ENCODE peak calls at places on chromosomes 7 and 10, in six cellular contexts. U is foreskin fibroblast, Z is epithelial cell of esophagus, H is skeletal muscle cell, B is astrocyte of the cerebellum, W is cardiac muscle cell. O is an unnamed sample.
A peak's percentile ranks its signal among the peaks of the same experiment; 100 is the strongest.

GRCh38 chr7:74365320-74366022 is 76.3 kb downstream of the CLIP2 start:
- DNase-seq in U (peak; percentile 69), Z (peak; percentile 12), H (no peak), B (peak; percentile 19), W (peak; percentile 94), O (no peak)

GRCh38 chr10:121070257-121070656 is 219.1 kb downstream of the WDR11 start:
- DNase-seq in U (no peak), Z (peak; percentile 66), H (no peak), B (no peak), W (no peak), O (no peak)

GRCh38 chr7:125563964-125564529 is 634.4 kb upstream of the POT1 start:
- DNase-seq in U (no peak), Z (no peak), H (no peak), B (no peak), W (no peak), O (no peak)

GRCh38 chr7:20959281-20959680 is 172.6 kb upstream of the SP8 start:
- DNase-seq in U (no peak), Z (peak; percentile 48), H (no peak), B (no peak), W (no peak), O (no peak)

GRCh38 chr10:113199459-113199858 is 249.4 kb downstream of the TCF7L2 start:
- DNase-seq in U (peak; percentile 56), Z (peak; percentile 40), H (peak; percentile 4), B (peak; percentile 13), W (no peak), O (no peak)

GRCh38 chr10:116765549-116766162 is 23.3 kb upstream of the HSPA12A start:
- DNase-seq in U (no peak), Z (peak; percentile 30), H (no peak), B (no peak), W (no peak), O (peak; percentile 25)

GRCh38 chr10:31147220-31147608 is 115.5 kb upstream of the ZNF438 start:
- DNase-seq in U (peak; percentile 83), Z (peak; percentile 78), H (peak; percentile 85), B (no peak), W (no peak), O (no peak)

GRCh38 chr10:122019414-122019975 is 30.5 kb downstream of the TACC2 start:
- DNase-seq in U (no peak), Z (peak; percentile 95), H (no peak), B (no peak), W (no peak), O (no peak)

GRCh38 chr7:145928937-145929336 is 187.7 kb upstream of the CNTNAP2 start:
- DNase-seq in U (no peak), Z (no peak), H (no peak), B (no peak), W (no peak), O (no peak)

GRCh38 chr7:101657171-101657570 is 28.1 kb upstream of the MYL10 start:
- DNase-seq in U (no peak), Z (no peak), H (no peak), B (no peak), W (no peak), O (no peak)

GRCh38 chr7:76265299-76265698 is 37.2 kb upstream of the HSPB1 start:
- DNase-seq in U (no peak), Z (no peak), H (no peak), B (no peak), W (no peak), O (no peak)

GRCh38 chr7:104156842-104157277 is 51.0 kb downstream of the ORC5 start:
- DNase-seq in U (peak; percentile 18), Z (peak; percentile 34), H (no peak), B (peak; percentile 12), W (peak; percentile 34), O (peak; percentile 28)

GRCh38 chr10:86139066-86139657 is 227.4 kb downstream of the GRID1 start:
- DNase-seq in U (no peak), Z (no peak), H (no peak), B (no peak), W (peak; percentile 54), O (no peak)

DNA sequence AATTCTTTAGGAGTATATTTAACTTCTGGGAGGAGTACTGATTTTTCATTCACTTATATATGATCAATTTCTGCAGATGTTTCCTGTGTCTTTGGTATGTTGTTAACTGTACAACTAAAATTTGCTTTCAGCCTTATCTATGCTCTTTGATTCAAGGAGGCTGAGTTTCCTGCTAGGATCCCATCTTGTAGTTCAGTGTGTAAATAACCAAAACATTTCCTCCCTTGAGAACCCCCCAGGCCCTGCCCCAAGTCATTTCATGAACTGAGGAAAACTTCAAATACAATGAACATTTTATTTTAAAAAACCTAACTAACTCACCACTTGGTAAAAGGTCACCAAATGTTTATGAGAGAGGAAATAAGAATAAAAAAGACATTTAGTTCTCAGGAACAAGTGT is 55.5 kb downstream of the VWA2 start:
- DNase-seq in U (no peak), Z (no peak), H (no peak), B (no peak), W (no peak), O (no peak)
- H3K4me3 ChIP-seq in U (no peak overlapping the region), Z (no peak overlapping the region), H (no peak overlapping the region), B (no peak overlapping the region), W (no peak overlapping the region), O (no peak overlapping the region)

DNA sequence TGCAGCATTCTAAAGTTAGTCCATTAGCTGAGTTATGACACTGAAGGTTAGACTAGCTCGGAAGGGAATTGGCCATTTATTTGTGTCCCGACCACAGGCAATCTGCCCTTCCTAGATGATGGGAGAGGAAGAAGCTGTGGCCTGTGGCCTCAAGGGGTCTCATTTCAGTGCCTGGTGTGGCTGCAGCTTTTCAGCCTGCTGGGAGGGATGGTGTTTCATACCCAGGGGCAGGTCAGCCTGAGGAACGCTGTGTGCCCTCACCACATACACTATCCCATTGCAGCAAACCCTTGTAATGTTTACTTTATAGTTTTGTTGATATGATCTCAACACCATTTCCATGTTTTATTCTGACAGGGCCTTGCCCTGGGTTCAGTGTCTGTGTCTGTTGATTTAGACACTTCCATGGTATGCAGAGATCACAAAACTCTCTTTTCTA is 173.1 kb downstream of the SLC16A9 start:
- DNase-seq in U (peak; percentile 31), Z (no peak), H (peak; percentile 10), B (no peak), W (peak; percentile 5), O (no peak)
- H3K4me3 ChIP-seq in U (no peak overlapping the region), Z (no peak overlapping the region), H (no peak overlapping the region), B (no peak overlapping the region), W (no peak overlapping the region), O (no peak overlapping the region)

GRCh38 chr7:151695856-151696555 is 176.3 kb upstream of the RHEB start:
- DNase-seq in U (no peak), Z (peak; percentile 85), H (no peak), B (no peak), W (no peak), O (no peak)

GRCh38 chr7:151699147-151699546 is 177.8 kb downstream of the PRKAG2 start:
- DNase-seq in U (peak; percentile 72), Z (no peak), H (peak; percentile 98), B (peak; percentile 89), W (no peak), O (no peak)

GRCh38 chr7:151697515-151697895 is 177.8 kb upstream of the RHEB start:
- DNase-seq in U (no peak), Z (no peak), H (no peak), B (no peak), W (no peak), O (no peak)

GRCh38 chr7:151696738-151697514 is 177.2 kb upstream of the RHEB start:
- DNase-seq in U (no peak), Z (peak; percentile 58), H (no peak), B (no peak), W (peak; percentile 70), O (no peak)

DNA sequence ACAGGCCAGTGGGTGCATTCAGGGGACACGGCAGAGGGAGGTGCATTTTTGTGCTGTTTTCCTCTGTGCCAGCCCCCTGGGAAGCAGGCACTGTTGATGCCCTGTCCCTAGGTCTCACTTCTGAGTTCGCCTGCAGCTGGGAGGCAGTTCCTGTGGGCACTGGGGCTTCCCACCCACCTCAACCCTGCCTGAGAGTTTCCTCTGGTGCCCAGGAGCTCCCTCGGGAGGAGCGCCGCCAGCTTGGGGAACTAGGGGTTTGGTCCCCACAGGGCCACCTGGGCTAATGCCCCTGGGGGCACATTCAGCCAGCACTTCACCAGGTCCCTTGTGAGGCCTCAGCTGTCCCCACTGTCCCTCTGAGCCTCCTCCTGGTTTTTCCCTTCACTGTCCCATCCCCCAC is 178.2 kb upstream of the RHEB start:
- DNase-seq in U (no peak), Z (no peak), H (no peak), B (no peak), W (no peak), O (no peak)
- H3K4me3 ChIP-seq in U (no peak overlapping the region), Z (no peak overlapping the region), H (no peak overlapping the region), B (no peak overlapping the region), W (no peak overlapping the region), O (no peak overlapping the region)

DNA sequence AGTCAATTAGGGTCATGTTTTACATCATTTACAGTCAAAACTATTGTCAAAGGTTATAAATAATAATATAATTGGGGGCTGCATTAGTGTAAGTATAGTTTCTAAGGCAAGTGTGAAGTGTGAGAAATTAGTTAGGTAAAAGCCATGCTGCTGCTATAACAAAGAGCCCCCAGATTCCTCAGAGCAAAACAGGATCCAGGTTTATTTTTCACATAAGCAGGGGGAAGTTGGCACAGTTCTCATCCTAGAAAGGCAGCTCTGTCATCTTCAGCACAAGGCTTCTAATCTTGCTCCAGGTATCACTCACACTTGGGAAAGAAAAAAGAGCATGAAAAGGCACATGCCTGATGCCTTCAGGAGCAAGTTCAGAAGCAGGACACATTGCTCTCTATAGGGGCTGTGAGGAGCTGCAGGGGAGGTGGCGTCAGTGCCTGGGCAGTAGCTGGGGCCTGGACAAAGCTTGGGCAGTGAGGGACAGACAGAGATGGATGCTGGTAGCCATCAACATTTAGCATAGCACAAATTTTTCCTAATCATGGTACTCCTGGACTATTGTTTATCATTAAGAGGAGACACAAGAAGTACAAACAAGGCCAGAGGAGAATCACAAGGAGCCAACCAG is 170.6 kb downstream of the PKD1L1 start:
- DNase-seq in U (no peak), Z (no peak), H (no peak), B (no peak), W (no peak), O (no peak)
- H3K4me3 ChIP-seq in U (no peak overlapping the region), Z (no peak overlapping the region), H (no peak overlapping the region), B (no peak overlapping the region), W (no peak overlapping the region), O (no peak overlapping the region)

GRCh38 chr10:71460615-71461014 is 63.9 kb downstream of the CDH23 start:
- DNase-seq in U (no peak), Z (no peak), H (no peak), B (no peak), W (no peak), O (no peak)

GRCh38 chr10:71461457-71461856 is 64.7 kb downstream of the CDH23 start:
- DNase-seq in U (no peak), Z (no peak), H (no peak), B (no peak), W (no peak), O (no peak)

GRCh38 chr10:71462642-71462935 is 65.9 kb downstream of the CDH23 start:
- DNase-seq in U (no peak), Z (no peak), H (no peak), B (no peak), W (no peak), O (no peak)

GRCh38 chr10:71463111-71463510 is 66.4 kb downstream of the CDH23 start:
- DNase-seq in U (no peak), Z (no peak), H (no peak), B (no peak), W (no peak), O (no peak)

GRCh38 chr10:71461917-71462641 is 65.4 kb downstream of the CDH23 start:
- DNase-seq in U (no peak), Z (no peak), H (no peak), B (no peak), W (no peak), O (no peak)
- H3K4me3 ChIP-seq in U (no peak overlapping the region), Z (no peak overlapping the region), H (no peak overlapping the region), B (no peak overlapping the region), W (no peak overlapping the region), O (no peak overlapping the region)

O was measured in naive thymus-derived CD4-positive, alpha-beta T cell.